ENCODE peak calls at places on chromosomes 4 and X, in eight cellular contexts. G is heart left ventricle; B is retinal pigment epithelial cell; R is MM.1S; M is fibroblast of pulmonary artery; Y is spleen; V is fibroblast of mammary gland; W is CD8-positive, alpha-beta T cell. F is an unnamed sample.

GRCh38 chr4:79651516-79651915 is 243.5 kb upstream of the GK2 start:
- DNase-seq in G (no peak), B (no peak), R (no peak), M (peak), Y (no peak), V (no peak), W (no peak), F (peak)

GRCh38 chr4:88341227-88342192 is 37.1 kb upstream of the HERC6 start:
- DNase-seq in G (peak), B (peak), R (no peak), M (peak), Y (no peak), V (peak), W (no peak), F (peak)

GRCh38 chr4:121256346-121256745 is 92.2 kb upstream of the TNIP3 start:
- DNase-seq in G (no peak), B (peak), R (no peak), M (peak), Y (no peak), V (peak), W (peak), F (peak)

GRCh38 chr4:165757426-165757825 is 115.6 kb upstream of the TLL1 start:
- DNase-seq in G (no peak), B (no peak), R (no peak), M (no peak), Y (no peak), V (no peak), W (no peak), F (no peak)

GRCh38 chr4:78032446-78032845 is 24.7 kb upstream of the FRAS1 start:
- DNase-seq in G (no peak), B (no peak), R (no peak), M (no peak), Y (no peak), V (no peak), W (no peak), F (no peak)

GRCh38 chr4:76689079-76689817 is 208.7 kb downstream of the SOWAHB start:
- DNase-seq in G (peak), B (no peak), R (peak), M (peak), Y (peak), V (no peak), W (no peak), F (peak)

GRCh38 chr4:18722748-18723191 is 701.2 kb upstream of the LCORL start:
- DNase-seq in G (no peak), B (no peak), R (no peak), M (no peak), Y (no peak), V (no peak), W (no peak), F (no peak)

GRCh38 chr4:14871676-14872430 is 130.4 kb upstream of the CPEB2 start:
- DNase-seq in G (no peak), B (no peak), R (peak), M (no peak), Y (no peak), V (peak), W (no peak), F (no peak)

GRCh38 chrX:9611436-9612145 is 146.7 kb downstream of the TBL1X start:
- DNase-seq in G (no peak), B (peak), R (no peak), M (no peak), Y (no peak), V (peak), W (no peak), F (no peak)

GRCh38 chr4:113821851-113822250 is 60.3 kb upstream of the CAMK2D start:
- DNase-seq in G (no peak), B (no peak), R (no peak), M (no peak), Y (no peak), V (no peak), W (no peak), F (no peak)

GRCh38 chr4:114694770-114695169 is 96.2 kb downstream of the UGT8 start:
- DNase-seq in G (no peak), B (no peak), R (peak), M (peak), Y (no peak), V (peak), W (no peak), F (peak)

GRCh38 chr4:159765402-159765801 is 662.5 kb downstream of the RAPGEF2 start:
- DNase-seq in G (no peak), B (peak), R (no peak), M (peak), Y (no peak), V (no peak), W (no peak), F (no peak)

GRCh38 chr4:16269742-16270522 is 43.7 kb upstream of the TAPT1 start:
- DNase-seq in G (no peak), B (no peak), R (no peak), M (peak), Y (no peak), V (peak), W (no peak), F (peak)

GRCh38 chrX:104803219-104803618 is 237.2 kb downstream of the IL1RAPL2 start:
- DNase-seq in G (no peak), B (no peak), R (no peak), M (no peak), Y (no peak), V (no peak), W (no peak), F (no peak)

DNA sequence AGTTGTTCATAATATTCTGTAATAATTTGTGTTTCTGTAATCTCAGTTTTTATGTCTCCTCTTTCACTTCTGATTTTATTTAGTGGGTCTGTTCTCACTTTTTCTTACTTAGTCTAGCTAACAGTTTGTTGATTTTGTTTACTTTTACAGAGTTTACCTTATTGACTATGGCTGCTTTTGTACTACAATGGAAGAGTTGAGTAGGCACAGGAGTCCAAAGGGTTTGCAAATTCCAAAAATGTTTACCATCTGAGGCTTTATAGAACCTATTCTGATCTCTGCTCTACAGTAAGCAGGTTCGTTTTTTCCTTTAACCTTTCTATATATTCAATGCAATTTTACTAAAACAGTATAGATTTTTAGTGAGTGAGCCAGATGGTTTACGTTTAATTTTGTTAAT is 55.1 kb downstream of the UGT2B17 start:
- DNase-seq in G (no peak), B (no peak), R (no peak), M (no peak), Y (no peak), V (no peak), W (no peak), F (no peak)
- H3K4me3 ChIP-seq in G (no peak), B (no peak), R (no peak), M (no peak), Y (no peak), V (no peak), W (no peak), F (no peak)

GRCh38 chr4:140049024-140049923 is 104.7 kb downstream of the MAML3 start:
- DNase-seq in G (peak), B (no peak), R (no peak), M (peak), Y (peak), V (peak), W (peak), F (peak)
- TF ChIP-seq CTCF in G (peak), B (peak), R (no peak), M (no peak), Y (no peak), V (peak), W (no peak), F (no peak)

GRCh38 chr4:7650606-7651400 is 216.1 kb upstream of the PSAPL1 start:
- DNase-seq in G (no peak), B (no peak), R (no peak), M (no peak), Y (peak), V (peak), W (no peak), F (peak)
- H3K4me3 ChIP-seq in G (no peak), B (no peak), R (no peak), M (no peak), Y (no peak), V (no peak), W (no peak), F (no peak)

DNA sequence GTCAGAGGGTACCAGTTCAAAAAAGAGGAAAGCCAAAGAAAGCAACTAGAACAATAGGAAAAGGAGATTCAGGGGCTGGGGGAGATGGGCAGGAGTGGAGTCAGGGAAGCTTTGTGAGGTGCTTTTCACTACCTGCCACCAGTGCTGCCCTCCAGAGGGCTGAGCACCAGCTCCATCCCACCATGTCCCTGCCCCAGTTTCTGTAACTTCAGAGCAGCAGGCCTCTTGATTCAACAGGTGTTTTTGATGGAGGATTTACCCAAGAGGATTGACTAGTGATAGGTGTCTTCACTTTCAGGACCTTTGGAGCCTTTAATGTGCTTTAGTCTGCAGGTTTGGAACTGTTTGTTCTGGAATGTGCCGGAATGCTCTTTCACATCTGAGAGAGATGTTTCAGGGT is 12.1 kb downstream of the KIT start:
- DNase-seq in G (no peak), B (no peak), R (no peak), M (no peak), Y (no peak), V (no peak), W (no peak), F (no peak)
- TF ChIP-seq CTCF in G (no peak), B (peak), R (no peak), M (no peak), Y (no peak), V (no peak), W (no peak), F (peak)

DNA sequence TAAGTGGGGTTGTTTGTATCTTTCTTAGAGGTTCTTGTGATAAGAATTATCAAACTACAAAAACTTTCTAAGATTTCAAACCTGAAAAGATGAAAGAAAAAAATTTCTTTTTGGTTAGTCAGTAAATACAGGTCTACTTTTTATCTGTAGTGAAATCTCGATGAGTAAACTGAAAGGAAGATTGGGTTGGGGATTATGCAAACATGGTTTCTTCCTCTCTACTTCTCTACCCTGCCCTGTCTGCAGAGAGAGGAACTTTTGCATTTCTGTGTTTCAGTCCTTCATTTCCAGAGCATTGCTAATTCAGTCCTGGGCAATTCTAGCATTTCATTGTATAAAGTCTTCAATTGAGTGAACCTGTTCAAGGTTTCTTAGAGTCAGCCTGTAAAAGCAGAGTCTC is 51.6 kb upstream of the IL2 start:
- DNase-seq in G (no peak), B (no peak), R (peak), M (no peak), Y (no peak), V (no peak), W (no peak), F (no peak)
- H3K4me3 ChIP-seq in G (no peak), B (no peak), R (no peak), M (no peak), Y (no peak), V (no peak), W (no peak), F (no peak)

GRCh38 chrX:41599507-41599906 is 89.3 kb upstream of the GPR34 start:
- DNase-seq in G (no peak), B (no peak), R (no peak), M (no peak), Y (no peak), V (no peak), W (no peak), F (no peak)

GRCh38 chrX:41602946-41603345 is 85.8 kb upstream of the GPR34 start:
- DNase-seq in G (no peak), B (no peak), R (no peak), M (peak), Y (no peak), V (no peak), W (no peak), F (no peak)

GRCh38 chrX:41603591-41603990 is 85.2 kb upstream of the GPR34 start:
- DNase-seq in G (no peak), B (no peak), R (no peak), M (no peak), Y (no peak), V (no peak), W (no peak), F (no peak)

GRCh38 chrX:41596586-41596985 is 92.2 kb upstream of the GPR34 start:
- DNase-seq in G (no peak), B (no peak), R (no peak), M (peak), Y (no peak), V (peak), W (no peak), F (no peak)

GRCh38 chrX:41600266-41600665 is 88.5 kb upstream of the GPR34 start:
- DNase-seq in G (no peak), B (peak), R (no peak), M (peak), Y (no peak), V (no peak), W (no peak), F (peak)
- TF ChIP-seq CTCF in G (no peak), B (no peak), R (no peak), M (no peak), Y (no peak), V (no peak), W (no peak), F (no peak)